ENCODE peak calls at places on chromosomes 4 and X, in four cellular contexts. U is GM04504, G is T follicular helper cell, Z is T-helper 1 cell. Q is an unnamed sample.

GRCh38 chrX:16718824-16719333 is 533 bp upstream of the SYAP1 start:
- DNase-seq in Z (no peak), U (no peak), G (no peak), Q (no peak)

GRCh38 chr4:89800527-89801103 is 36.3 kb downstream of the SNCA start:
- DNase-seq in G (no peak), U (no peak), Z (no peak), Q (no peak)

GRCh38 chr4:112516076-112516385 is at the start of gene NEUROG2:
- DNase-seq in Z (no peak), G (no peak), U (no peak), Q (no peak)

GRCh38 chr4:38095691-38096090 is 135.5 kb downstream of the PTTG2 start:
- DNase-seq in U (no peak), Z (no peak), G (no peak), Q (no peak)

GRCh38 chr4:144174401-144175067 is 34.0 kb upstream of the GYPA start:
- DNase-seq in Z (no peak), G (no peak), U (peak), Q (peak)

GRCh38 chr4:25810815-25811690 is 51.7 kb downstream of the SEL1L3 start:
- DNase-seq in Z (no peak), G (no peak), U (no peak), Q (peak)

GRCh38 chr4:169099775-169100180 is 89.7 kb upstream of the CBR4 start:
- DNase-seq in U (peak), G (no peak), Z (no peak), Q (no peak)

GRCh38 chrX:148947399-148948025 is 447.1 kb downstream of the AFF2 start:
- DNase-seq in G (no peak), U (no peak), Z (no peak), Q (no peak)

GRCh38 chr4:190014771-190015537 is 12.1 kb downstream of the FRG2 start:
- DNase-seq in U (no peak), G (no peak), Z (peak), Q (no peak)

GRCh38 chr4:6200011-6200921 is at the start of gene JAKMIP1:
- DNase-seq in U (peak), Z (peak), G (peak), Q (peak)

GRCh38 chrX:18619288-18619687 is 52.6 kb downstream of the RS1 start:
- DNase-seq in G (no peak), Z (no peak), U (no peak), Q (no peak)

GRCh38 chr4:138158746-138159297 is 83.3 kb downstream of the SLC7A11 start:
- DNase-seq in Z (no peak), U (peak), G (no peak), Q (no peak)

GRCh38 chr4:2936773-2937145 is 26.4 kb downstream of the NOP14 start:
- DNase-seq in U (no peak), G (no peak), Z (no peak), Q (no peak)

GRCh38 chr4:26061248-26061986 is 147.4 kb downstream of the SMIM20 start:
- DNase-seq in Z (no peak), G (no peak), U (no peak), Q (peak)

GRCh38 chrX:76279007-76279406 is 106.1 kb downstream of the PBDC1 start:
- DNase-seq in Z (no peak), G (peak), U (peak), Q (peak)

GRCh38 chr4:17030543-17030942 is 132.1 kb upstream of the LDB2 start:
- DNase-seq in Z (no peak), G (no peak), U (peak), Q (peak)

GRCh38 chrX:26050099-26050498 is 88.0 kb upstream of the MAGEB18 start:
- DNase-seq in G (no peak), Z (no peak), U (no peak), Q (no peak)

GRCh38 chr4:185204238-185204910 is 574 bp upstream of the CFAP97 start:
- DNase-seq in U (no peak), Z (no peak), G (no peak), Q (no peak)

GRCh38 chrX:101617211-101618191 is at the start of gene ARMCX6:
- DNase-seq in G (peak), U (peak), Z (peak), Q (peak)

Q was measured in A549.